ENCODE peak calls at places on chromosomes 13 and 19, in six cellular contexts. One of them, this sample, is unnamed.

GRCh38 chr19:17527326-17527725 is 15.9 kb downstream of the PGLS start:
- DNase-seq in stimulated activated CD4-positive, alpha-beta T cell treated with anti-CD3 and anti-CD28 coated beads, Interleukin-12 subunit alpha, Interleukin-12 subunit beta, amount 100 ng/mL, for 48 hours: no peak
- DNase-seq in spleen: no peak
- DNase-seq in activated CD4-positive, alpha-beta T cell treated with anti-CD3 and anti-CD28 coated beads, Interleukin-2, amount 10 ng/mL, durations not matched to agents 24 days and 14 days: no peak
- DNase-seq in effector memory CD4-positive, alpha-beta T cell: no peak
- DNase-seq in breast epithelium: no peak
- DNase-seq in this sample: no peak

GRCh38 chr19:6324757-6325156 is 8.7 kb downstream of the ACER1 start:
- DNase-seq in stimulated activated CD4-positive, alpha-beta T cell treated with anti-CD3 and anti-CD28 coated beads, Interleukin-12 subunit alpha, Interleukin-12 subunit beta, amount 100 ng/mL, for 48 hours: no peak
- DNase-seq in spleen: no peak
- DNase-seq in activated CD4-positive, alpha-beta T cell treated with anti-CD3 and anti-CD28 coated beads, Interleukin-2, amount 10 ng/mL, durations not matched to agents 24 days and 14 days: no peak
- DNase-seq in effector memory CD4-positive, alpha-beta T cell: no peak
- DNase-seq in breast epithelium: no peak
- DNase-seq in this sample: no peak

GRCh38 chr19:56333506-56333905 is 18.9 kb upstream of the ZSCAN5A start:
- DNase-seq in stimulated activated CD4-positive, alpha-beta T cell treated with anti-CD3 and anti-CD28 coated beads, Interleukin-12 subunit alpha, Interleukin-12 subunit beta, amount 100 ng/mL, for 48 hours: no peak
- DNase-seq in spleen: no peak
- DNase-seq in activated CD4-positive, alpha-beta T cell treated with anti-CD3 and anti-CD28 coated beads, Interleukin-2, amount 10 ng/mL, durations not matched to agents 24 days and 14 days: peak
- DNase-seq in effector memory CD4-positive, alpha-beta T cell: no peak
- DNase-seq in breast epithelium: no peak
- DNase-seq in this sample: peak

GRCh38 chr13:31794452-31794851 is 55.1 kb downstream of the RXFP2 start:
- DNase-seq in stimulated activated CD4-positive, alpha-beta T cell treated with anti-CD3 and anti-CD28 coated beads, Interleukin-12 subunit alpha, Interleukin-12 subunit beta, amount 100 ng/mL, for 48 hours: no peak
- DNase-seq in spleen: no peak
- DNase-seq in activated CD4-positive, alpha-beta T cell treated with anti-CD3 and anti-CD28 coated beads, Interleukin-2, amount 10 ng/mL, durations not matched to agents 24 days and 14 days: no peak
- DNase-seq in effector memory CD4-positive, alpha-beta T cell: no peak
- DNase-seq in breast epithelium: no peak
- DNase-seq in this sample: no peak

GRCh38 chr19:45130888-45131615 is 29.7 kb downstream of the NKPD1 start:
- DNase-seq in stimulated activated CD4-positive, alpha-beta T cell treated with anti-CD3 and anti-CD28 coated beads, Interleukin-12 subunit alpha, Interleukin-12 subunit beta, amount 100 ng/mL, for 48 hours: no peak
- DNase-seq in spleen: no peak
- DNase-seq in activated CD4-positive, alpha-beta T cell treated with anti-CD3 and anti-CD28 coated beads, Interleukin-2, amount 10 ng/mL, durations not matched to agents 24 days and 14 days: no peak
- DNase-seq in effector memory CD4-positive, alpha-beta T cell: no peak
- DNase-seq in breast epithelium: no peak
- DNase-seq in this sample: no peak

GRCh38 chr19:11296264-11296663 is 304 bp downstream of the TSPAN16 start:
- DNase-seq in stimulated activated CD4-positive, alpha-beta T cell treated with anti-CD3 and anti-CD28 coated beads, Interleukin-12 subunit alpha, Interleukin-12 subunit beta, amount 100 ng/mL, for 48 hours: no peak
- DNase-seq in spleen: no peak
- DNase-seq in activated CD4-positive, alpha-beta T cell treated with anti-CD3 and anti-CD28 coated beads, Interleukin-2, amount 10 ng/mL, durations not matched to agents 24 days and 14 days: no peak
- DNase-seq in effector memory CD4-positive, alpha-beta T cell: no peak
- DNase-seq in breast epithelium: peak
- DNase-seq in this sample: no peak

GRCh38 chr19:17394891-17395415 is 957 bp upstream of the CCDC194 start:
- DNase-seq in stimulated activated CD4-positive, alpha-beta T cell treated with anti-CD3 and anti-CD28 coated beads, Interleukin-12 subunit alpha, Interleukin-12 subunit beta, amount 100 ng/mL, for 48 hours: peak
- DNase-seq in spleen: peak
- DNase-seq in activated CD4-positive, alpha-beta T cell treated with anti-CD3 and anti-CD28 coated beads, Interleukin-2, amount 10 ng/mL, durations not matched to agents 24 days and 14 days: peak
- DNase-seq in effector memory CD4-positive, alpha-beta T cell: peak
- DNase-seq in breast epithelium: no peak
- DNase-seq in this sample: peak

GRCh38 chr19:47699360-47699917 is 13.8 kb upstream of the EHD2 start:
- DNase-seq in stimulated activated CD4-positive, alpha-beta T cell treated with anti-CD3 and anti-CD28 coated beads, Interleukin-12 subunit alpha, Interleukin-12 subunit beta, amount 100 ng/mL, for 48 hours: peak
- DNase-seq in spleen: peak
- DNase-seq in activated CD4-positive, alpha-beta T cell treated with anti-CD3 and anti-CD28 coated beads, Interleukin-2, amount 10 ng/mL, durations not matched to agents 24 days and 14 days: peak
- DNase-seq in effector memory CD4-positive, alpha-beta T cell: peak
- DNase-seq in breast epithelium: no peak
- DNase-seq in this sample: no peak

GRCh38 chr19:46366620-46367277 is 19.9 kb downstream of the PPP5C start:
- DNase-seq in stimulated activated CD4-positive, alpha-beta T cell treated with anti-CD3 and anti-CD28 coated beads, Interleukin-12 subunit alpha, Interleukin-12 subunit beta, amount 100 ng/mL, for 48 hours: no peak
- DNase-seq in spleen: no peak
- DNase-seq in activated CD4-positive, alpha-beta T cell treated with anti-CD3 and anti-CD28 coated beads, Interleukin-2, amount 10 ng/mL, durations not matched to agents 24 days and 14 days: no peak
- DNase-seq in effector memory CD4-positive, alpha-beta T cell: no peak
- DNase-seq in breast epithelium: no peak
- DNase-seq in this sample: no peak